ENCODE peak calls at places on chromosomes 1 and 21, in four cellular contexts. P, H, B and R are unnamed samples.

GRCh38 chr1:41775961-41776585 is 142.6 kb downstream of the HIVEP3 start:
- DNase-seq in P (no peak), H (no peak), B (no peak), R (no peak)

GRCh38 chr1:173866462-173866861 is 1.3 kb downstream of the GAS5 start:
- DNase-seq in P (no peak), H (no peak), B (no peak), R (no peak)

GRCh38 chr1:21706151-21706835 is 37.1 kb upstream of the RAP1GAP start:
- DNase-seq in P (no peak), H (peak), B (no peak), R (peak)

GRCh38 chr1:92446990-92447681 is 39.6 kb downstream of the GFI1 start:
- DNase-seq in P (no peak), H (peak), B (no peak), R (no peak)

GRCh38 chr1:12034381-12034801 is 15.1 kb downstream of the MIIP start:
- DNase-seq in P (no peak), H (peak), B (no peak), R (peak)

GRCh38 chr21:45415188-45415942 is 10.4 kb downstream of the COL18A1 start:
- DNase-seq in P (no peak), H (no peak), B (no peak), R (no peak)

GRCh38 chr1:52907068-52907811 is 14.3 kb downstream of the ECHDC2 start:
- DNase-seq in P (no peak), H (no peak), B (no peak), R (no peak)

GRCh38 chr1:158371188-158371953 is 17.7 kb downstream of the CD1E start:
- DNase-seq in P (no peak), H (no peak), B (no peak), R (no peak)

GRCh38 chr1:211259596-211260126 is 495 bp downstream of the RCOR3 start:
- DNase-seq in P (no peak), H (peak), B (no peak), R (no peak)

GRCh38 chr1:203272633-203273205 is 32.6 kb upstream of the BTG2 start:
- DNase-seq in P (no peak), H (no peak), B (no peak), R (no peak)

GRCh38 chr1:203271962-203272632 is 33.2 kb upstream of the BTG2 start:
- DNase-seq in P (no peak), H (no peak), B (no peak), R (peak)

GRCh38 chr1:203270448-203270847 is 34.9 kb upstream of the BTG2 start:
- DNase-seq in P (no peak), H (no peak), B (no peak), R (no peak)

GRCh38 chr1:203269654-203270020 is 35.7 kb upstream of the BTG2 start:
- DNase-seq in P (no peak), H (no peak), B (no peak), R (no peak)

DNA sequence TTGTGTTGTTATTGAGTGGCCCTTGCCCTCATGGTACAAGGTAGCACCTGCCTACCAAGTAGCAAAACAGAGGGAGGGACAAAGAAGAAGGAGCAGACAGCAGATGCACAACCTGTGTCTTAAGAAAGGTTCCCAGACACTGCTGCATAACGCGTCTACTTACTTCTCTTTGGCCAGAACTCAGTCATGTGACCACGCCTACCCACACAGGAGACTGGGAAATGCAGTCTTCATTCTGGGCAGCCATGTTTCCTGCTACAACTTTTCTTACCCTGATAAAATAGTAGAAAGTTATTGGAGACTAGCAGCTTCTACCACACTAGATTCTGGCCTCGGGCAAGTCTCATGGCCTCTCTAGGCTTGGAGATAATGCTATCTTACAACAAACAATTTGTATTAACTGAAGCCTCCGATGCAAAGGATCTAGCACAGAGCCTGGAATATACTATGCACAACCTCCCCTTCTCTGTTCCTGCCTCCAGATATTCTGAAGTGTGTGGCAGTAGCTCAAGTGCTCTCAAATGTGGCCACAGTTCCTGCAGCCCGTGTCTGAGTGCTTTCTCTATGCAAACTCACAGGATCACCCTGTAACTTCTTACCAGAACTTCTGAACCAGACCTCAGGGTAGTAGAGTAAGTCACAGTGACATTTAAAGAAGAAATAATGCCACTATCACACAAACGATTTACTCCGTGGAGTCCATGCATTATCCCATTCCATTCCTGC is 34.1 kb upstream of the BTG2 start:
- DNase-seq in P (peak), H (peak), B (peak), R (peak)
- H3K4me3 ChIP-seq in P (no peak), H (no peak), B (no peak), R (no peak)

GRCh38 chr1:165172666-165173065 is 183.8 kb downstream of the LMX1A start:
- DNase-seq in P (no peak), H (no peak), B (no peak), R (no peak)

GRCh38 chr1:165174485-165174884 is 182.0 kb downstream of the LMX1A start:
- DNase-seq in P (no peak), H (no peak), B (no peak), R (no peak)

GRCh38 chr1:165173818-165174217 is 182.7 kb downstream of the LMX1A start:
- DNase-seq in P (no peak), H (no peak), B (no peak), R (no peak)

GRCh38 chr1:165169729-165170128 is 186.8 kb downstream of the LMX1A start:
- DNase-seq in P (no peak), H (no peak), B (no peak), R (no peak)

GRCh38 chr1:165173409-165173808 is 183.1 kb downstream of the LMX1A start:
- DNase-seq in P (peak), H (no peak), B (no peak), R (no peak)
- H3K4me3 ChIP-seq in P (no peak), H (no peak), B (no peak), R (no peak)

GRCh38 chr1:169689395-169689794 is 22.0 kb downstream of the SELL start:
- DNase-seq in P (no peak), H (no peak), B (no peak), R (no peak)

GRCh38 chr1:169690489-169690888 is 20.9 kb downstream of the SELL start:
- DNase-seq in P (no peak), H (no peak), B (no peak), R (no peak)

GRCh38 chr1:169696273-169697100 is 14.9 kb downstream of the SELL start:
- DNase-seq in P (no peak), H (no peak), B (no peak), R (no peak)

GRCh38 chr1:169694304-169694703 is 17.1 kb downstream of the SELL start:
- DNase-seq in P (no peak), H (no peak), B (peak), R (no peak)

GRCh38 chr1:169692766-169693460 is 18.5 kb downstream of the SELL start:
- DNase-seq in P (no peak), H (no peak), B (no peak), R (no peak)
- H3K4me3 ChIP-seq in P (no peak), H (no peak), B (no peak), R (no peak)

DNA sequence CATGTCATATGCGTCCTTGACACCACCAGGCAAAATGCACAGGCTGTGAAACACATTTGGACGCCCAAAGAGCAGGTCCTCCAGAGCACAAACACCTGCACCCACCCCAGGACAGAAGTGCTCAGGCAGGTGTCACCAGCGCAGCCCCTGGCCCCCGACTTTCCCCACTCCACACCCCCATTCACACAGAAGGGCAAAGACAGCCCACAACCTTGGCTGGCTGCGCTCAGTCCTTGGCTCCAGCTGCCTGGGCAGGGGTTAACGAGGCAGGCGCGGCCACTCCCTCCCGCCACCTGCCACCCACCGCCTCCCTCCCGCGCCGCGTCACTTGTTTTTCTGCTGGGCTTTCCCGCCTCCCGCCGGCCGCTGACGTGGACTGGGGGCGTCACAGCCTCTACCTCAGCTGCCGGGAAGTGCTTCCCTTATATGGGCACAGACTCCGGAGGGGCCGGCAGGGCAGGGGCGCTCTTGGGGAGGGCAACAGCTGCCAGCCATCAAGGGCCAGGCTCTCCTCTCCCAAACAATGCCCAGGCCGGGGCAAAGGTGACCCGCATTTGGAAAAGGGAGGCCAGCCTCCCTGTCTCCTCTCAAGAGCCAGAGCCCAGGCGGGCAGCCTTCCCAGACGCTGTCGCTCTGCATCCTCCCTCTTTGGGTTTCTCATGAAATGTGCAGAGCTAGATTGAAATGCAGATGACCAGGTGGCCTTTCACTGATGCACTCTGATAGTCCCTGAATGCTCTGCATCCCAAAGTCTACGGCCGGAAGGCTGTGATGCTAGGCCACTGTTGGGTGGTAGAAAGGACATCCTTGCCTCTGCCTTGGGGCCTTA is 14.8 kb upstream of the BTG2 start:
- DNase-seq in P (peak), H (peak), B (peak), R (peak)
- H3K4me3 ChIP-seq in P (peak), H (peak), B (peak), R (no peak)

DNA sequence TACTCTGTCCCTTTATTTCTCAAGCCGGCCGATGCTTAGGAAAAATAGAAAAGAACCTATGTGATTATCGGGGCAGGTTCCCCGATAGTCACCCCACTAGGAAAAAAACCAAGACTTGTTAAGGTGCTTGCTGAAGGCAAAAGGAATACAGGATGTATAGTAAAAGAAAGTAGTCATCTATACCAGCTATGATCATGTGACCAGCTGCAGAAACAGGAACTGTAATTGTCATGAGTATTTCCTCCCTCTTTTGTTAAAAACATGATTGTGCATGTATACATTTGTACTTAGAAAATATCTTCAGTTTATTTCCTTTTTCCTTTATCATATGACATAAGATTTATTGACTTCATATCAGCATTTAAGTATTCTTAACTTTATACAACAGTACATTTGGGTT is 30.5 kb downstream of the PIGK start:
- DNase-seq in P (no peak), H (no peak), B (no peak), R (no peak)
- H3K4me3 ChIP-seq in P (no peak), H (no peak), B (no peak), R (no peak)

DNA sequence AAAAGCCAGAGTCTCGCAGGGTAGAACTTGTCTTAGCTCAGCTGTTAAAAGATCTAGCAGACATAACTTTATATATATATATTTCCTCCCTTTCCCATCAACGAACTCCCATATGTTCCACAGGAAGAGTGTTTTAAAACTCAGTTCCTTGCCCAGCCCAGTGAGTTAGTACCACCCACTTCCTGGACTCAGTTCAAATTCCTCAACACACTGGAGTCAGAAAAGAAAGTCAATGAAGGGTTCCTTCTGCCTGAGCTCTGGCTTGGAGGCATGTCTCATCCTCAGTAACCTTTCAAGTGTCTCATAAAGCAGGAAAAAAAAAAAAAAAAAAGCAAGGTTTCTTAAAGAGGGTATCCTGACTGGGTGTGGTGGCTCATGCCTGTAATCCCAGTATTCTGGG is 15.6 kb downstream of the TPM3 start:
- DNase-seq in P (no peak), H (peak), B (no peak), R (peak)
- H3K4me3 ChIP-seq in P (no peak), H (no peak), B (no peak), R (no peak)

GRCh38 chr1:109716570-109717090 is 4.6 kb downstream of the GSTM5 start:
- DNase-seq in P (no peak), H (no peak), B (no peak), R (peak)

GRCh38 chr1:109716121-109716520 is 4.1 kb downstream of the GSTM5 start:
- DNase-seq in P (no peak), H (no peak), B (no peak), R (no peak)

GRCh38 chr1:109713636-109714035 is 1.6 kb downstream of the GSTM5 start:
- DNase-seq in P (no peak), H (no peak), B (no peak), R (no peak)

GRCh38 chr1:109714661-109715372 is 2.8 kb downstream of the GSTM5 start:
- DNase-seq in P (no peak), H (no peak), B (no peak), R (no peak)

DNA sequence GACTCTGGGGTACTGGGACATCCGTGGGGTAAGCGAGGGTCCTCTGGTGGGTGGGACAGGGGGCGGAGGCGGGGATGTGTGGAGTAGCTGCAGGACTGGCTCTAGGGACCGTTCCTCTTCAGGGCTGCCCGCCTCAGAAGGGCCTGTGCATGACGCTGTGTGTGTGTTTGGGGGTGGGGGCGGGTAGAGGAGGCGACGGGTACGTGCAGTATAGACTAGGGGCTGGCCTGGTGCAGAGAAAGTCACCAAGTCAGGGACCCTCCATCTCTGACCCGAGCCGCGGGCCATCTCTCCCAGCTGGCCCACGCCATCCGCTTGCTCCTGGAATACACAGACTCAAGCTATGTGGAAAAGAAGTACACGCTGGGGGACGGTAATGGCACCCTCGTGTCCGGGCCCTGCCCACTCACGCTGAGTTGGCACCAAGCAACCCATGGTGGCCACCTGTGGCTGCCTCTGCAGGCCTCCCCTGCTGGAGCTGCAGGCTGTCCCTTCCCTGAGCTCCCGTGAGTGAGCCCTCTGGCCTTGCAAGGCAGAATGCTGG is 342 bp downstream of the GSTM5 start:
- DNase-seq in P (no peak), H (no peak), B (no peak), R (no peak)
- H3K4me3 ChIP-seq in P (peak), H (peak), B (no peak), R (no peak)

GRCh38 chr1:153630384-153630783 is 2.1 kb downstream of the S100A1 start:
- DNase-seq in P (no peak), H (no peak), B (no peak), R (no peak)

GRCh38 chr1:153631047-153632022 is 2.5 kb upstream of the CHTOP start:
- DNase-seq in P (no peak), H (no peak), B (no peak), R (no peak)

GRCh38 chr1:153628638-153629342 is 556 bp downstream of the S100A1 start:
- DNase-seq in P (no peak), H (no peak), B (no peak), R (no peak)

GRCh38 chr1:153629343-153629665 is 1.1 kb downstream of the S100A1 start:
- DNase-seq in P (no peak), H (no peak), B (no peak), R (no peak)

GRCh38 chr1:153629971-153630370 is 1.7 kb downstream of the S100A1 start:
- DNase-seq in P (no peak), H (no peak), B (no peak), R (no peak)
- H3K4me3 ChIP-seq in P (no peak), H (no peak), B (no peak), R (no peak)

DNA sequence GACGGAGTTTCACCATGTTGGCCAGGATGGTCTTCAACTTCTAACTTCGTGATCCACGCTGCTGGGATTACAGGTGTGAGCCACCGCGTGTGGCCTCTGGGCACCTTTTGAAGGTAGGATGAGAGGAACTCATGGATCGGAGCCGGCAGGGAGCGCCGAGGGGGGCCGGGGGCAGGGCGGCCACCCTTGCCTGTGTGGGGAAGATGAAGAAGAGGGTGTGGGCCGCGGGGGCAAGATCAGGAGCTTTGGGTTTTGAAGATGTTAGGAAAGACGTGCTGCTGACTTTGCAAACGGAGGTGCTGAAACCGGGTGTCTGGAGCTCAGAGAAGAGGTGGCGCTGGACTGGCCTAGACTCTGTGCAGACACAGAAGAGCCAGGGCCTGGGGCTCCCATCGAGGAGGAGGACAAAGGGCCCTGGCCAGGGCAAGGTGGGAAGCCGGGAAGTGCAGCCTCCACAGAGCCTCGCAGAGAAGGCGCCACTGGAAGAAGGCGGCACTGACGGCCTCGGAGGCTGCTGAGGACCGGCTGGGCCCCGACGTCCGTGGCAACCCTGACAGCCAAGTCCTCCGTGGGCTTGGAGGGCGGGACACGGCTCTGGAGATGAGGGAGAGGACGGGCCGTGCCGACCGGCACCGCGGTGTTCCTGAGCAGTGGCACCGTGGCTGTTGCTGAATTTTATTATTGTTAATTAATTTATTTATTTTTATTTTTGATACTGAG is 13.7 kb downstream of the RNF223 start:
- DNase-seq in P (no peak), H (no peak), B (no peak), R (no peak)
- H3K4me3 ChIP-seq in P (no peak), H (no peak), B (no peak), R (no peak)

GRCh38 chr1:2115922-2116341 is 65.7 kb downstream of the PRKCZ start:
- DNase-seq in P (no peak), H (peak), B (no peak), R (no peak)
- H3K4me3 ChIP-seq in P (no peak), H (no peak), B (no peak), R (no peak)